ENCODE peak calls at places on chromosomes 4 and X, in nine cellular contexts. G, K, J, Z, D, X, I, W and Q are unnamed samples.

GRCh38 chr4:108425988-108426387 is 194.4 kb upstream of the RPL34 start:
- DNase-seq in G (no peak), K (no peak), J (no peak), Z (peak), D (no peak), X (no peak), I (no peak), W (no peak), Q (no peak)

GRCh38 chr4:148327683-148328082 is 114.5 kb downstream of the NR3C2 start:
- DNase-seq in G (no peak), K (no peak), J (no peak), Z (no peak), D (no peak), X (no peak), I (no peak), W (no peak), Q (no peak)

GRCh38 chr4:152106113-152106763 is 345.4 kb upstream of the GATB start:
- DNase-seq in G (no peak), K (peak), J (no peak), Z (peak), D (no peak), X (no peak), I (peak), W (no peak), Q (no peak)

GRCh38 chr4:7234355-7235029 is 42.2 kb downstream of the SORCS2 start:
- DNase-seq in G (no peak), K (no peak), J (no peak), Z (no peak), D (no peak), X (no peak), I (no peak), W (no peak), Q (no peak)

GRCh38 chr4:77617203-77617602 is 11.6 kb downstream of the CXCL13 start:
- DNase-seq in G (no peak), K (no peak), J (no peak), Z (peak), D (no peak), X (no peak), I (no peak), W (no peak), Q (no peak)

GRCh38 chr4:121791481-121791880 is 9.6 kb upstream of the EXOSC9 start:
- DNase-seq in G (no peak), K (no peak), J (no peak), Z (peak), D (no peak), X (no peak), I (no peak), W (no peak), Q (no peak)

GRCh38 chrX:150037041-150037440 is 98.8 kb upstream of the EOLA2 start:
- DNase-seq in G (no peak), K (no peak), J (no peak), Z (peak), D (no peak), X (no peak), I (no peak), W (no peak), Q (no peak)

GRCh38 chr4:186724048-186724860 is 598 bp upstream of the FAT1 start:
- DNase-seq in G (no peak), K (peak), J (peak), Z (peak), D (no peak), X (peak), I (peak), W (peak), Q (peak)

GRCh38 chr4:9937078-9937477 is 84.2 kb downstream of the SLC2A9 start:
- DNase-seq in G (no peak), K (no peak), J (no peak), Z (no peak), D (no peak), X (no peak), I (no peak), W (no peak), Q (no peak)

GRCh38 chr4:53478671-53479456 is 101.4 kb downstream of the FIP1L1 start:
- DNase-seq in G (no peak), K (no peak), J (no peak), Z (peak), D (no peak), X (no peak), I (no peak), W (no peak), Q (no peak)

GRCh38 chrX:8233091-8233490 is 62.0 kb upstream of the VCX2 start:
- DNase-seq in G (no peak), K (no peak), J (no peak), Z (no peak), D (no peak), X (no peak), I (no peak), W (no peak), Q (no peak)

GRCh38 chrX:35122756-35123155 is 180.2 kb downstream of the FAM47B start:
- DNase-seq in G (no peak), K (no peak), J (no peak), Z (no peak), D (no peak), X (no peak), I (no peak), W (no peak), Q (no peak)

GRCh38 chr4:67019670-67020069 is 525.6 kb downstream of the CENPC start:
- DNase-seq in G (no peak), K (no peak), J (no peak), Z (no peak), D (no peak), X (no peak), I (no peak), W (no peak), Q (no peak)

GRCh38 chr4:158998624-158999023 is 104.3 kb upstream of the RAPGEF2 start:
- DNase-seq in G (no peak), K (no peak), J (no peak), Z (peak), D (no peak), X (no peak), I (no peak), W (no peak), Q (no peak)